ENCODE peak calls at places on chromosome 13, in ten cellular contexts. One of them, this sample, is unnamed.

GRCh38 chr13:106796280-106797047 is 228.5 kb upstream of the ARGLU1 start:
- DNase-seq in CD8-positive, alpha-beta memory T cell: no peak
- DNase-seq in neuronal stem cell: peak
- DNase-seq in endothelial cell: no peak
- DNase-seq in activated CD8-positive, alpha-beta T cell treated with anti-CD3 and anti-CD28 coated beads for 36 hours: no peak
- DNase-seq in activated naive CD4-positive, alpha-beta T cell treated with anti-CD3 and anti-CD28 coated beads, Interleukin-2, amount 10 ng/mL, durations not matched to agents 7 days and 5 days: no peak
- DNase-seq in lower leg skin: no peak
- DNase-seq in heart right ventricle: no peak
- DNase-seq in heart left ventricle: no peak
- DNase-seq in T1000: no peak
- DNase-seq in this sample: no peak

GRCh38 chr13:20114066-20114465 is 46.8 kb downstream of the GJA3 start:
- DNase-seq in CD8-positive, alpha-beta memory T cell: no peak
- DNase-seq in neuronal stem cell: no peak
- DNase-seq in endothelial cell: no peak
- DNase-seq in activated CD8-positive, alpha-beta T cell treated with anti-CD3 and anti-CD28 coated beads for 36 hours: no peak
- DNase-seq in activated naive CD4-positive, alpha-beta T cell treated with anti-CD3 and anti-CD28 coated beads, Interleukin-2, amount 10 ng/mL, durations not matched to agents 7 days and 5 days: no peak
- DNase-seq in lower leg skin: no peak
- DNase-seq in heart right ventricle: no peak
- DNase-seq in heart left ventricle: no peak
- DNase-seq in T1000: no peak
- DNase-seq in this sample: no peak

GRCh38 chr13:37747071-37747612 is 122.4 kb downstream of the TRPC4 start:
- DNase-seq in CD8-positive, alpha-beta memory T cell: no peak
- DNase-seq in neuronal stem cell: no peak
- DNase-seq in endothelial cell: no peak
- DNase-seq in activated CD8-positive, alpha-beta T cell treated with anti-CD3 and anti-CD28 coated beads for 36 hours: no peak
- DNase-seq in activated naive CD4-positive, alpha-beta T cell treated with anti-CD3 and anti-CD28 coated beads, Interleukin-2, amount 10 ng/mL, durations not matched to agents 7 days and 5 days: no peak
- DNase-seq in lower leg skin: no peak
- DNase-seq in heart right ventricle: no peak
- DNase-seq in heart left ventricle: no peak
- DNase-seq in T1000: no peak
- DNase-seq in this sample: no peak

GRCh38 chr13:24680258-24680920 is at the start of gene ATP12A:
- DNase-seq in CD8-positive, alpha-beta memory T cell: peak
- DNase-seq in neuronal stem cell: peak
- DNase-seq in endothelial cell: peak
- DNase-seq in activated CD8-positive, alpha-beta T cell treated with anti-CD3 and anti-CD28 coated beads for 36 hours: peak
- DNase-seq in activated naive CD4-positive, alpha-beta T cell treated with anti-CD3 and anti-CD28 coated beads, Interleukin-2, amount 10 ng/mL, durations not matched to agents 7 days and 5 days: peak
- DNase-seq in lower leg skin: no peak
- DNase-seq in heart right ventricle: no peak
- DNase-seq in heart left ventricle: no peak
- DNase-seq in T1000: no peak
- DNase-seq in this sample: peak

GRCh38 chr13:33931397-33931987 is 113.5 kb downstream of the RFC3 start:
- DNase-seq in CD8-positive, alpha-beta memory T cell: no peak
- DNase-seq in neuronal stem cell: peak
- DNase-seq in endothelial cell: peak
- DNase-seq in activated CD8-positive, alpha-beta T cell treated with anti-CD3 and anti-CD28 coated beads for 36 hours: peak
- DNase-seq in activated naive CD4-positive, alpha-beta T cell treated with anti-CD3 and anti-CD28 coated beads, Interleukin-2, amount 10 ng/mL, durations not matched to agents 7 days and 5 days: no peak
- DNase-seq in lower leg skin: no peak
- DNase-seq in heart right ventricle: peak
- DNase-seq in heart left ventricle: no peak
- DNase-seq in T1000: peak
- DNase-seq in this sample: peak

GRCh38 chr13:75151081-75151643 is 330.8 kb downstream of the TBC1D4 start:
- DNase-seq in CD8-positive, alpha-beta memory T cell: no peak
- DNase-seq in neuronal stem cell: no peak
- DNase-seq in endothelial cell: no peak
- DNase-seq in activated CD8-positive, alpha-beta T cell treated with anti-CD3 and anti-CD28 coated beads for 36 hours: no peak
- DNase-seq in activated naive CD4-positive, alpha-beta T cell treated with anti-CD3 and anti-CD28 coated beads, Interleukin-2, amount 10 ng/mL, durations not matched to agents 7 days and 5 days: no peak
- DNase-seq in lower leg skin: no peak
- DNase-seq in heart right ventricle: no peak
- DNase-seq in heart left ventricle: no peak
- DNase-seq in T1000: no peak
- DNase-seq in this sample: no peak

GRCh38 chr13:32164622-32165268 is 133.2 kb downstream of the FRY start:
- DNase-seq in CD8-positive, alpha-beta memory T cell: no peak
- DNase-seq in neuronal stem cell: peak
- DNase-seq in endothelial cell: peak
- DNase-seq in activated CD8-positive, alpha-beta T cell treated with anti-CD3 and anti-CD28 coated beads for 36 hours: peak
- DNase-seq in activated naive CD4-positive, alpha-beta T cell treated with anti-CD3 and anti-CD28 coated beads, Interleukin-2, amount 10 ng/mL, durations not matched to agents 7 days and 5 days: peak
- DNase-seq in lower leg skin: no peak
- DNase-seq in heart right ventricle: no peak
- DNase-seq in heart left ventricle: no peak
- DNase-seq in T1000: no peak
- DNase-seq in this sample: no peak

GRCh38 chr13:26051231-26052135 is at the start of gene SHISA2:
- DNase-seq in CD8-positive, alpha-beta memory T cell: no peak
- DNase-seq in neuronal stem cell: peak
- DNase-seq in endothelial cell: peak
- DNase-seq in activated CD8-positive, alpha-beta T cell treated with anti-CD3 and anti-CD28 coated beads for 36 hours: peak
- DNase-seq in activated naive CD4-positive, alpha-beta T cell treated with anti-CD3 and anti-CD28 coated beads, Interleukin-2, amount 10 ng/mL, durations not matched to agents 7 days and 5 days: peak
- DNase-seq in lower leg skin: no peak
- DNase-seq in heart right ventricle: no peak
- DNase-seq in heart left ventricle: no peak
- DNase-seq in T1000: no peak
- DNase-seq in this sample: peak

GRCh38 chr13:34369925-34370324 is 552.0 kb downstream of the RFC3 start:
- DNase-seq in CD8-positive, alpha-beta memory T cell: no peak
- DNase-seq in neuronal stem cell: no peak
- DNase-seq in endothelial cell: no peak
- DNase-seq in activated CD8-positive, alpha-beta T cell treated with anti-CD3 and anti-CD28 coated beads for 36 hours: no peak
- DNase-seq in activated naive CD4-positive, alpha-beta T cell treated with anti-CD3 and anti-CD28 coated beads, Interleukin-2, amount 10 ng/mL, durations not matched to agents 7 days and 5 days: no peak
- DNase-seq in lower leg skin: no peak
- DNase-seq in heart right ventricle: no peak
- DNase-seq in heart left ventricle: no peak
- DNase-seq in T1000: no peak
- DNase-seq in this sample: no peak

This sample was measured in T-helper 1 cell.